ENCODE peak calls at places on chromosomes 6 and 20, in six cellular contexts. T is stimulated activated CD8-positive, alpha-beta memory T cell treated with anti-CD3 and anti-CD28 coated beads, Interleukin-4, amount 100 ng/mL, for 24 hours; H is fibroblast of lung; M is activated T-cell treated with anti-CD3 and anti-CD28 coated beads for 1 hour; Z is activated CD4-positive, alpha-beta T cell treated with anti-CD3 and anti-CD28 coated beads for 36 hours; D is NCI-H1092 treated with DMSO at 0.1 percent for 48 hours. I is an unnamed sample.
A peak's percentile ranks its signal among the peaks of the same experiment; 100 is the strongest.

GRCh38 chr6:14369717-14370116 is 252.1 kb downstream of the CD83 start:
- DNase-seq in T (no peak), H (no peak), M (no peak), Z (no peak), D (no peak), I (no peak)

GRCh38 chr6:22042713-22043112 is 254.1 kb downstream of the PRL start:
- DNase-seq in T (no peak), H (peak; percentile 33), M (no peak), Z (no peak), D (no peak), I (no peak)

GRCh38 chr6:72931325-72931903 is 293.9 kb downstream of the KHDC1L start:
- DNase-seq in T (no peak), H (no peak), M (no peak), Z (no peak), D (no peak), I (no peak)

GRCh38 chr20:25355866-25356265 is 34.8 kb downstream of the ABHD12 start:
- DNase-seq in T (no peak), H (no peak), M (no peak), Z (no peak), D (no peak), I (no peak)

GRCh38 chr6:41090841-41091761 is 18.3 kb downstream of the NFYA start:
- DNase-seq in T (no peak), H (no peak), M (no peak), Z (no peak), D (no peak), I (no peak)

GRCh38 chr6:43799671-43800623 is 29.9 kb downstream of the VEGFA start:
- DNase-seq in T (no peak), H (no peak), M (no peak), Z (no peak), D (no peak), I (no peak)

GRCh38 chr20:46142124-46142523 is 24.0 kb downstream of the CD40 start:
- DNase-seq in T (no peak), H (no peak), M (no peak), Z (no peak), D (no peak), I (no peak)

GRCh38 chr6:155234687-155235543 is 28.9 kb upstream of the CLDN20 start:
- DNase-seq in T (no peak), H (peak; percentile 43), M (no peak), Z (no peak), D (no peak), I (no peak)

GRCh38 chr6:37547564-37548061 is 47.9 kb upstream of the CCDC167 start:
- DNase-seq in T (no peak), H (peak; percentile 70), M (no peak), Z (no peak), D (peak; percentile 34), I (no peak)

GRCh38 chr6:91149246-91149645 is 562.4 kb upstream of the MAP3K7 start:
- DNase-seq in T (no peak), H (peak; percentile 42), M (no peak), Z (no peak), D (no peak), I (no peak)

GRCh38 chr6:137241481-137242011 is 22.4 kb upstream of the IFNGR1 start:
- DNase-seq in T (no peak), H (peak; percentile 76), M (no peak), Z (no peak), D (no peak), I (no peak)

GRCh38 chr20:50218987-50219435 is 28.4 kb downstream of the CEBPB start:
- DNase-seq in T (no peak), H (no peak), M (no peak), Z (no peak), D (no peak), I (no peak)

GRCh38 chr20:4717816-4718215 is 3.9 kb upstream of the PRND start:
- DNase-seq in T (no peak), H (peak; percentile 34), M (no peak), Z (no peak), D (no peak), I (no peak)

GRCh38 chr6:168134399-168135201 is 55.6 kb upstream of the FRMD1 start:
- DNase-seq in T (no peak), H (no peak), M (no peak), Z (no peak), D (no peak), I (no peak)

GRCh38 chr6:17673543-17674254 is 33.0 kb downstream of the NUP153 start:
- DNase-seq in T (no peak), H (no peak), M (no peak), Z (peak; percentile 30), D (no peak), I (no peak)

GRCh38 chr6:143734641-143735063 is 56.9 kb downstream of the PHACTR2 start:
- DNase-seq in T (no peak), H (no peak), M (no peak), Z (no peak), D (peak; percentile 3), I (no peak)

GRCh38 chr20:41552295-41553068 is 65.7 kb downstream of the CHD6 start:
- DNase-seq in T (no peak), H (no peak), M (no peak), Z (no peak), D (no peak), I (no peak)

GRCh38 chr6:129981598-129981997 is 36.8 kb upstream of the L3MBTL3 start:
- DNase-seq in T (no peak), H (no peak), M (no peak), Z (no peak), D (no peak), I (no peak)

GRCh38 chr6:7463785-7464184 is 74.2 kb downstream of the RIOK1 start:
- DNase-seq in T (no peak), H (no peak), M (no peak), Z (no peak), D (no peak), I (no peak)

I was measured in effector CD8-positive, alpha-beta T cell.